ENCODE peak calls at places on chromosomes 16 and 17, in nine cellular contexts. G is stomach, P is activated gamma-delta T cell treated with Interleukin-2 at 50 U/mL for 16 hours, N is stromal cell of bone marrow, Y is GM10248, S is neuronal stem cell, M is NCI-H2081, T is HFF-Myc, J is GDM1. F is an unnamed sample.

GRCh38 chr16:13021996-13022395 is 120.6 kb downstream of the SHISA9 start:
- DNase-seq in G (no peak), P (no peak), N (no peak), Y (no peak), S (no peak), M (no peak), T (no peak), J (no peak), F (no peak)

GRCh38 chr17:72715906-72716572 is 376.4 kb downstream of the SLC39A11 start:
- DNase-seq in G (no peak), P (no peak), N (peak), Y (no peak), S (no peak), M (no peak), T (peak), J (no peak), F (no peak)

GRCh38 chr17:66508896-66509843 is 206.8 kb downstream of the PRKCA start:
- DNase-seq in G (peak), P (no peak), N (peak), Y (no peak), S (no peak), M (peak), T (no peak), J (no peak), F (peak)

GRCh38 chr17:6323626-6324356 is 111.1 kb downstream of the AIPL1 start:
- DNase-seq in G (no peak), P (no peak), N (no peak), Y (no peak), S (no peak), M (no peak), T (no peak), J (no peak), F (no peak)

GRCh38 chr16:6958184-6958583 is 374.5 kb upstream of the RBFOX1 start:
- DNase-seq in G (no peak), P (no peak), N (no peak), Y (no peak), S (no peak), M (no peak), T (no peak), J (no peak), F (no peak)

GRCh38 chr17:43857141-43857540 is 10.2 kb downstream of the CD300LG start:
- DNase-seq in G (no peak), P (no peak), N (no peak), Y (peak), S (no peak), M (no peak), T (no peak), J (no peak), F (no peak)

GRCh38 chr16:84732674-84733352 is 33.0 kb downstream of the USP10 start:
- DNase-seq in G (no peak), P (no peak), N (no peak), Y (no peak), S (no peak), M (no peak), T (no peak), J (no peak), F (peak)

GRCh38 chr16:81357711-81358270 is 43.0 kb downstream of the GAN start:
- DNase-seq in G (no peak), P (no peak), N (no peak), Y (no peak), S (no peak), M (no peak), T (no peak), J (no peak), F (no peak)

GRCh38 chr17:59001158-59001814 is 105.4 kb downstream of the TRIM37 start:
- DNase-seq in G (peak), P (peak), N (no peak), Y (peak), S (no peak), M (no peak), T (no peak), J (peak), F (no peak)

GRCh38 chr17:57284984-57285646 is 28.8 kb downstream of the MSI2 start:
- DNase-seq in G (no peak), P (peak), N (no peak), Y (peak), S (peak), M (no peak), T (no peak), J (peak), F (no peak)

GRCh38 chr16:82639666-82640336 is 13.0 kb downstream of the CDH13 start:
- DNase-seq in G (peak), P (peak), N (no peak), Y (peak), S (peak), M (peak), T (no peak), J (no peak), F (no peak)

GRCh38 chr17:40884708-40885512 is at the start of gene KRT20:
- DNase-seq in G (no peak), P (no peak), N (no peak), Y (no peak), S (no peak), M (no peak), T (no peak), J (no peak), F (no peak)

GRCh38 chr16:31073823-31074072 is 292 bp downstream of the ZNF668 start:
- DNase-seq in G (no peak), P (no peak), N (no peak), Y (no peak), S (peak), M (no peak), T (no peak), J (no peak), F (no peak)

GRCh38 chr17:83174859-83175550 is 95.6 kb downstream of the METRNL start:
- DNase-seq in G (no peak), P (no peak), N (no peak), Y (no peak), S (no peak), M (no peak), T (no peak), J (no peak), F (no peak)

GRCh38 chr16:71474864-71475263 is 12.8 kb upstream of the ZNF23 start:
- DNase-seq in G (no peak), P (no peak), N (peak), Y (no peak), S (no peak), M (no peak), T (peak), J (no peak), F (no peak)

GRCh38 chr17:44543213-44543904 is 13.9 kb upstream of the FZD2 start:
- DNase-seq in G (no peak), P (no peak), N (no peak), Y (no peak), S (peak), M (no peak), T (no peak), J (no peak), F (no peak)

GRCh38 chr17:7184647-7185046 is 5.5 kb upstream of the ASGR1 start:
- DNase-seq in G (no peak), P (no peak), N (no peak), Y (no peak), S (no peak), M (no peak), T (no peak), J (no peak), F (no peak)

GRCh38 chr16:66425651-66426050 is 1.4 kb upstream of the BEAN1 start:
- DNase-seq in G (no peak), P (no peak), N (no peak), Y (no peak), S (no peak), M (no peak), T (no peak), J (no peak), F (no peak)

GRCh38 chr17:74288785-74289184 is 14.8 kb downstream of the DNAI2 start:
- DNase-seq in G (no peak), P (no peak), N (no peak), Y (peak), S (no peak), M (no peak), T (no peak), J (no peak), F (no peak)

GRCh38 chr17:72592967-72593325 is 472.1 kb downstream of the SOX9 start:
- DNase-seq in G (no peak), P (no peak), N (no peak), Y (no peak), S (no peak), M (no peak), T (no peak), J (no peak), F (no peak)

GRCh38 chr17:3026125-3026855 is 37.1 kb downstream of the OR1D5 start:
- DNase-seq in G (no peak), P (no peak), N (no peak), Y (no peak), S (no peak), M (no peak), T (no peak), J (no peak), F (no peak)

GRCh38 chr17:17784599-17785264 is 52.1 kb downstream of the SREBF1 start:
- DNase-seq in G (peak), P (peak), N (no peak), Y (no peak), S (no peak), M (peak), T (no peak), J (no peak), F (peak)

GRCh38 chr17:48728232-48729231 is at the start of gene HOXB13:
- DNase-seq in G (peak), P (no peak), N (peak), Y (no peak), S (no peak), M (peak), T (no peak), J (no peak), F (peak)

GRCh38 chr17:77995146-77995852 is 36.8 kb downstream of the TNRC6C start:
- DNase-seq in G (no peak), P (no peak), N (peak), Y (no peak), S (no peak), M (no peak), T (no peak), J (no peak), F (no peak)

GRCh38 chr17:62666061-62666800 is 38.8 kb downstream of the MRC2 start:
- DNase-seq in G (no peak), P (no peak), N (no peak), Y (no peak), S (no peak), M (no peak), T (no peak), J (no peak), F (no peak)

GRCh38 chr17:82772026-82772425 is 20.2 kb downstream of the TBCD start:
- DNase-seq in G (peak), P (no peak), N (no peak), Y (no peak), S (no peak), M (no peak), T (no peak), J (no peak), F (peak)

GRCh38 chr17:9072626-9073339 is 51.5 kb downstream of the NTN1 start:
- DNase-seq in G (peak), P (no peak), N (no peak), Y (no peak), S (no peak), M (no peak), T (no peak), J (no peak), F (peak)

GRCh38 chr17:61144876-61145564 is 254.6 kb upstream of the TBX2 start:
- DNase-seq in G (no peak), P (no peak), N (no peak), Y (no peak), S (no peak), M (no peak), T (no peak), J (no peak), F (no peak)

GRCh38 chr17:81641825-81642489 is 5.0 kb downstream of the TSPAN10 start:
- DNase-seq in G (no peak), P (no peak), N (peak), Y (no peak), S (no peak), M (no peak), T (no peak), J (no peak), F (no peak)

GRCh38 chr17:75574404-75575093 is 13.1 kb upstream of the MYO15B start:
- DNase-seq in G (no peak), P (no peak), N (no peak), Y (no peak), S (no peak), M (no peak), T (no peak), J (no peak), F (no peak)

GRCh38 chr17:13568746-13569739 is 32.7 kb downstream of the HS3ST3A1 start:
- DNase-seq in G (no peak), P (no peak), N (no peak), Y (no peak), S (no peak), M (no peak), T (no peak), J (no peak), F (no peak)

GRCh38 chr16:11517926-11518325 is 68.8 kb downstream of the LITAF start:
- DNase-seq in G (no peak), P (no peak), N (no peak), Y (no peak), S (no peak), M (no peak), T (no peak), J (no peak), F (no peak)